ENCODE peak calls at places on chromosomes 16 and 17, in ten cellular contexts. One of them, this sample, is unnamed.
A peak's percentile ranks its signal among the peaks of the same experiment; 100 is the strongest.

GRCh38 chr16:17836868-17837602 is 366.3 kb upstream of the XYLT1 start:
- DNase-seq in spleen: no peak
- DNase-seq in stomach: no peak
- DNase-seq in testis: no peak
- DNase-seq in suprapubic skin: no peak
- DNase-seq in A549: peak; percentile 58
- DNase-seq in K562: peak; percentile 14
- DNase-seq in Peyer's patch: no peak
- DNase-seq in transverse colon: no peak
- DNase-seq in IMR-90: peak; percentile 98
- DNase-seq in this sample: no peak

GRCh38 chr17:78611636-78612035 is 34.4 kb upstream of the DNAH17 start:
- DNase-seq in spleen: peak; percentile 1
- DNase-seq in stomach: no peak
- DNase-seq in testis: no peak
- DNase-seq in suprapubic skin: no peak
- DNase-seq in A549: no peak
- DNase-seq in K562: no peak
- DNase-seq in Peyer's patch: no peak
- DNase-seq in transverse colon: no peak
- DNase-seq in IMR-90: peak; percentile 59
- DNase-seq in this sample: no peak

GRCh38 chr16:68640972-68641371 is 4.1 kb upstream of the CDH3 start:
- DNase-seq in spleen: no peak
- DNase-seq in stomach: peak; percentile 29
- DNase-seq in testis: no peak
- DNase-seq in suprapubic skin: no peak
- DNase-seq in A549: peak; percentile 45
- DNase-seq in K562: no peak
- DNase-seq in Peyer's patch: no peak
- DNase-seq in transverse colon: no peak
- DNase-seq in IMR-90: no peak
- DNase-seq in this sample: no peak

GRCh38 chr17:29583324-29584248 is 5.9 kb downstream of the GIT1 start:
- DNase-seq in spleen: no peak
- DNase-seq in stomach: no peak
- DNase-seq in testis: no peak
- DNase-seq in suprapubic skin: no peak
- DNase-seq in A549: no peak
- DNase-seq in K562: no peak
- DNase-seq in Peyer's patch: no peak
- DNase-seq in transverse colon: no peak
- DNase-seq in IMR-90: no peak
- DNase-seq in this sample: no peak

GRCh38 chr17:29593546-29594440 is 861 bp downstream of the ANKRD13B start:
- DNase-seq in spleen: peak; percentile 86
- DNase-seq in stomach: no peak
- DNase-seq in testis: no peak
- DNase-seq in suprapubic skin: no peak
- DNase-seq in A549: peak; percentile 57
- DNase-seq in K562: peak; percentile 61
- DNase-seq in Peyer's patch: peak; percentile 42
- DNase-seq in transverse colon: peak; percentile 23
- DNase-seq in IMR-90: peak; percentile 24
- DNase-seq in this sample: peak; percentile 50

GRCh38 chr16:85064186-85064585 is 36.6 kb downstream of the KIAA0513 start:
- DNase-seq in spleen: no peak
- DNase-seq in stomach: no peak
- DNase-seq in testis: no peak
- DNase-seq in suprapubic skin: no peak
- DNase-seq in A549: no peak
- DNase-seq in K562: no peak
- DNase-seq in Peyer's patch: no peak
- DNase-seq in transverse colon: no peak
- DNase-seq in IMR-90: no peak
- DNase-seq in this sample: no peak

GRCh38 chr16:48323783-48324775 is 61.1 kb downstream of the SIAH1 start:
- DNase-seq in spleen: no peak
- DNase-seq in stomach: no peak
- DNase-seq in testis: no peak
- DNase-seq in suprapubic skin: no peak
- DNase-seq in A549: no peak
- DNase-seq in K562: no peak
- DNase-seq in Peyer's patch: no peak
- DNase-seq in transverse colon: no peak
- DNase-seq in IMR-90: peak; percentile 72
- DNase-seq in this sample: no peak

GRCh38 chr17:62627904-62628603 is 584 bp downstream of the MRC2 start:
- DNase-seq in spleen: no peak
- DNase-seq in stomach: no peak
- DNase-seq in testis: peak; percentile 55
- DNase-seq in suprapubic skin: no peak
- DNase-seq in A549: peak; percentile 66
- DNase-seq in K562: peak; percentile 40
- DNase-seq in Peyer's patch: no peak
- DNase-seq in transverse colon: peak; percentile 28
- DNase-seq in IMR-90: peak; percentile 74
- DNase-seq in this sample: no peak

GRCh38 chr16:2973605-2974318 is 4.6 kb downstream of the PAQR4 start:
- DNase-seq in spleen: no peak
- DNase-seq in stomach: no peak
- DNase-seq in testis: no peak
- DNase-seq in suprapubic skin: no peak
- DNase-seq in A549: no peak
- DNase-seq in K562: no peak
- DNase-seq in Peyer's patch: no peak
- DNase-seq in transverse colon: no peak
- DNase-seq in IMR-90: no peak
- DNase-seq in this sample: no peak

GRCh38 chr16:2970563-2970962 is 1.4 kb downstream of the PAQR4 start:
- DNase-seq in spleen: no peak
- DNase-seq in stomach: no peak
- DNase-seq in testis: no peak
- DNase-seq in suprapubic skin: no peak
- DNase-seq in A549: no peak
- DNase-seq in K562: peak; percentile 47
- DNase-seq in Peyer's patch: no peak
- DNase-seq in transverse colon: no peak
- DNase-seq in IMR-90: no peak
- DNase-seq in this sample: no peak

GRCh38 chr16:2973081-2973480 is 3.9 kb downstream of the PAQR4 start:
- DNase-seq in spleen: no peak
- DNase-seq in stomach: no peak
- DNase-seq in testis: no peak
- DNase-seq in suprapubic skin: no peak
- DNase-seq in A549: no peak
- DNase-seq in K562: no peak
- DNase-seq in Peyer's patch: no peak
- DNase-seq in transverse colon: no peak
- DNase-seq in IMR-90: no peak
- DNase-seq in this sample: no peak

GRCh38 chr16:2971134-2971984 is 2.2 kb downstream of the PAQR4 start:
- DNase-seq in spleen: no peak
- DNase-seq in stomach: no peak
- DNase-seq in testis: no peak
- DNase-seq in suprapubic skin: no peak
- DNase-seq in A549: no peak
- DNase-seq in K562: no peak
- DNase-seq in Peyer's patch: no peak
- DNase-seq in transverse colon: no peak
- DNase-seq in IMR-90: no peak
- DNase-seq in this sample: no peak

DNA sequence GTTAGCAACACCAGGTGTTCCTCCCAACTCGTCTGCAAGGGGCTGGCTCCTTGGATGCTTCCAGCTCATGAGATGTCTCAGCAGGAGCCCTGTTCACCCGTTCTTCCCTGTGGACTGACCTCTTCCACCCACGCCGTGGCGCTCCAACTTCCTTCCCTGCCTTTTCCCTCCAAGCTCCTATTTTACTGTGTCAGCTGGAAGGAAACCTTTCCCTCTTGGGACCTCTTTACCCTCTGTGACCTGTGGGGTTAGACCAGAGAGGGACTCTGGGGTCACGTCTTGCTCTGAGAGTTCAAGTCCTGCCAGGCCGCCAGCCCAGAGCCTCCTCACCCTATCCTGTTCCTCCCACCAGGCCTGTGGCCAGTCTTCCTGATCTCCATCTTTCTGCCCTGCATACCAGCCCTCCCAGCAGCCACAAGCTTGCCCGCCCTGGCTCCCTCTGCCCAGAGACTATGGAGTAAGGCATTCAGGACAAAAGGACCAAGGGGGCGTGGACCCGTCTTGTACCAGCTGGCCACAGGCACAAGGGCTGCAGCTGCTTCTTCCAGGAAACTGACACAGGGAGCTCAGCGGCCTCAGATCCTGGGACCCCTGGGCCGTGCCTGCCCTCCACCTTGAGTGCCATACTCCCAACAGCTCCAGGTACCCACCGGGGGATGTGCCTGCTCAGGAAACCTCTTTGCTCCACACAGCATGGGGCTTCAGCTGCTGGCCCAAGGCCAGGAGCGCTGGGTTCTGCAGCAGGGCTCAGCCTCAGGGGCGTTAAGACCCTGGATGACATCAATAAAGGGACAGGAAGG is 3.0 kb downstream of the PAQR4 start:
- DNase-seq in spleen: no peak
- DNase-seq in stomach: no peak
- DNase-seq in testis: no peak
- DNase-seq in suprapubic skin: no peak
- DNase-seq in A549: no peak
- DNase-seq in K562: peak; percentile 32
- DNase-seq in Peyer's patch: no peak
- DNase-seq in transverse colon: no peak
- DNase-seq in IMR-90: no peak
- DNase-seq in this sample: no peak
- TF ChIP-seq POLR2A in spleen: no peak
- TF ChIP-seq POLR2A in stomach: no peak
- TF ChIP-seq POLR2A in testis: no peak
- TF ChIP-seq POLR2A in suprapubic skin: no peak
- TF ChIP-seq POLR2A in A549: no peak
- TF ChIP-seq POLR2A in K562: peak; percentile 70
- TF ChIP-seq POLR2A in Peyer's patch: no peak
- TF ChIP-seq POLR2A in transverse colon: no peak
- TF ChIP-seq POLR2A in IMR-90: no peak
- TF ChIP-seq POLR2A in this sample: no peak

DNA sequence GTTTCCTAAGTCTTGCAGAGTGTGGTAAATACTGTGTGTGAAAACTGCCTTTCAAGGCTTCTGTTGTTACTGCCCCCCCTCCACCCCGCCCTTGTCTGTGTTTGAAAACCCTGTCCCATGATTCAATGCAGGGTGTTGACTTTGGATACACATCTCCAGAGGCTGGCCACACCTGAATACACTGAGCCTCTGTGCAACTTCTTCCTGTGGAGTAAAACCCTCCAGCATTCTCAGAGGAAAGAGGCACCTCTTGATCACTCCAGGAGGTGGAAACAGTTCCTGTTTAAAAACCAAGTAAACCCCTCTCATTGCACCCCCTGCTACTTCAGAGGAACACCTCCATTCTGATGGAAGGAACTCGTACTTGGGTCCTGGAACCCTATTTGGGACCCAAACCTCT is 123.0 kb upstream of the CACNG5 start:
- DNase-seq in spleen: no peak
- DNase-seq in stomach: peak; percentile 69
- DNase-seq in testis: no peak
- DNase-seq in suprapubic skin: no peak
- DNase-seq in A549: peak; percentile 82
- DNase-seq in K562: peak; percentile 23
- DNase-seq in Peyer's patch: peak; percentile 66
- DNase-seq in transverse colon: peak; percentile 84
- DNase-seq in IMR-90: no peak
- DNase-seq in this sample: no peak
- H3K27ac ChIP-seq in spleen: no peak overlapping the region
- H3K27ac ChIP-seq in stomach: peak overlapping the region; percentile 47
- H3K27ac ChIP-seq in testis: no peak overlapping the region
- H3K27ac ChIP-seq in suprapubic skin: peak overlapping the region; percentile 47
- H3K27ac ChIP-seq in A549: peak overlapping the region; percentile 61
- H3K27ac ChIP-seq in K562: no peak overlapping the region
- H3K27ac ChIP-seq in Peyer's patch: peak overlapping the region; percentile 62
- H3K27ac ChIP-seq in transverse colon: peak overlapping the region; percentile 84
- H3K27ac ChIP-seq in IMR-90: no peak overlapping the region
- H3K27ac ChIP-seq in this sample: no peak overlapping the region

DNA sequence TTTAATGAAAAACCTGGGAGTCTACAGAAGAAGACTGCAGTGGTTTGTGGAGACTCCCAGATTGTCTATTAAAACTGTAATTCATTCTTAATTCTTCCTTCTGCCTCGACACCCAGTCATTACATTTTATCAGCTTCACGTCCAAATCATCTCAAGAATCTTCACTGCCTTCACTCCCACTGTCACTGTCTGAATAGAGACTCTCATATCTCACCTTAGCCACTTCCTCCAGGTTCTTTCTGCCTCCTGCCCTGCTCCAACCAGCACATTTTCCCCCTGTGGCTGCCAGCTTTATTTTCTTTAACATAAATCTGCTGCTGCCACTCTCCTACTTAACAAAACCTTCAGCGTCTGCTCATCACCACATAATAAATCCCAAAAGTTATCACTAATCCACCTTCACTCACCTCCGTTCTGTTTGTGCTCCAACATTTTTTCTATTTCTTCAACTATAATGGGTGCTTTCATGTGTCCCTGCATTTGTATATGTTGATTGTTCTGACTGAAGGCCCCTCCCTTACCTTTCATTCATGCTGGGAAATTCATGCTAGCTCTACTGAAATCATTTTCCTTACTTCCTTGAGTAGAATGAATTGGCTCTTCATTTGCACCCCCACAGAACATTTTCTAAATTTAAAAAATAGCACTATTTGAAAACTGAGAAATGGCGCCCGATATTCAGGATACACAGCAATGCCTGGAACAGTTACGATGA is 38.9 kb downstream of the KCNJ2 start:
- DNase-seq in spleen: no peak
- DNase-seq in stomach: no peak
- DNase-seq in testis: no peak
- DNase-seq in suprapubic skin: no peak
- DNase-seq in A549: no peak
- DNase-seq in K562: no peak
- DNase-seq in Peyer's patch: no peak
- DNase-seq in transverse colon: no peak
- DNase-seq in IMR-90: no peak
- DNase-seq in this sample: no peak
- H3K9me3 ChIP-seq in spleen: no peaks in the 10 kb centered on the region
- H3K9me3 ChIP-seq in stomach: no peaks in the 10 kb centered on the region
- H3K9me3 ChIP-seq in testis: no peaks in the 10 kb centered on the region
- H3K9me3 ChIP-seq in suprapubic skin: no peaks in the 10 kb centered on the region
- H3K9me3 ChIP-seq in A549: no peaks in the 10 kb centered on the region
- H3K9me3 ChIP-seq in K562: no peaks in the 10 kb centered on the region
- H3K9me3 ChIP-seq in Peyer's patch: no peaks in the 10 kb centered on the region
- H3K9me3 ChIP-seq in transverse colon: no peaks in the 10 kb centered on the region
- H3K9me3 ChIP-seq in IMR-90: no peaks in the 10 kb centered on the region
- H3K9me3 ChIP-seq in this sample: no peaks in the 10 kb centered on the region

GRCh38 chr17:35146214-35146833 is 1.3 kb upstream of the UNC45B start:
- DNase-seq in spleen: no peak
- DNase-seq in stomach: no peak
- DNase-seq in testis: no peak
- DNase-seq in suprapubic skin: no peak
- DNase-seq in A549: no peak
- DNase-seq in K562: no peak
- DNase-seq in Peyer's patch: no peak
- DNase-seq in transverse colon: no peak
- DNase-seq in IMR-90: no peak
- DNase-seq in this sample: no peak

GRCh38 chr17:35144840-35145239 is 2.7 kb upstream of the NLE1 start:
- DNase-seq in spleen: no peak
- DNase-seq in stomach: no peak
- DNase-seq in testis: no peak
- DNase-seq in suprapubic skin: no peak
- DNase-seq in A549: no peak
- DNase-seq in K562: no peak
- DNase-seq in Peyer's patch: no peak
- DNase-seq in transverse colon: no peak
- DNase-seq in IMR-90: no peak
- DNase-seq in this sample: no peak

GRCh38 chr17:35149941-35150340 is 2.3 kb downstream of the UNC45B start:
- DNase-seq in spleen: peak; percentile 59
- DNase-seq in stomach: no peak
- DNase-seq in testis: no peak
- DNase-seq in suprapubic skin: no peak
- DNase-seq in A549: no peak
- DNase-seq in K562: no peak
- DNase-seq in Peyer's patch: no peak
- DNase-seq in transverse colon: no peak
- DNase-seq in IMR-90: no peak
- DNase-seq in this sample: peak; percentile 27

GRCh38 chr17:35148144-35148543 is 527 bp downstream of the UNC45B start:
- DNase-seq in spleen: peak; percentile 80
- DNase-seq in stomach: no peak
- DNase-seq in testis: no peak
- DNase-seq in suprapubic skin: no peak
- DNase-seq in A549: no peak
- DNase-seq in K562: no peak
- DNase-seq in Peyer's patch: no peak
- DNase-seq in transverse colon: no peak
- DNase-seq in IMR-90: no peak
- DNase-seq in this sample: peak; percentile 26

DNA sequence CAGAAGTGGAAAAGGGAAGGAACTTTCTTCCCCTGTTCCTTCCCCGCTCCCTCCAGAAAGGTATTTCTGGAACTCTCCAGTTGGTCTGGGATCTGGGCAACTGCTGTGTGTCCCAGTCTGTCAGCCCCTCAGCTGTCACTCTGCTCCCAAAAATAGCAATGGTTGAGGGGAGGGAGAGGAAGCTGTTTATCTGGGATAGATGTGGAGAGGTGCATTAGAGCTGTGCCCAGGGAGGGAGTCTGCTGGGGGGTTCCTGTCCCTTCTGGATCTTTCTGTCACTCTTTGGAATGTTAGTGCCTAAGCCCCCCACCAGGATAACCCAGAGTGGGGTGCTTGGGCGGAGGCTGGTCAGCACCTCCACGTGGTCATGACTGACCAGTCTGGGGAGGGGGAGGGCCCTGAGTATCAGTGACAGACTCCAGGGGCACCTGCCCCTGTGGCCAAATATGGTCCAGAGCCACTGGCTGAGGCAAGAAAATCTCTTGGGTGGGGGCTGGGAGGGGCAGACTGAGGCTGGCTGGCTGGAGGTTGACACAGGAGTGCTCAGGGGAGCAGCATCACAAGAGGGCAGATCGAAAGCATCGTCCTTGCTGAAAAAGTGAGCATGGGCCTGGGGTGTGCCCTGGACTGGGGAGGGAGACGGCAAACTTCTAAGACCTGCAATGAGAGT is at the start of gene UNC45B:
- DNase-seq in spleen: peak; percentile 68
- DNase-seq in stomach: no peak
- DNase-seq in testis: no peak
- DNase-seq in suprapubic skin: no peak
- DNase-seq in A549: no peak
- DNase-seq in K562: no peak
- DNase-seq in Peyer's patch: no peak
- DNase-seq in transverse colon: no peak
- DNase-seq in IMR-90: no peak
- DNase-seq in this sample: no peak
- TF ChIP-seq POLR2A in spleen: no peak
- TF ChIP-seq POLR2A in stomach: no peak
- TF ChIP-seq POLR2A in testis: no peak
- TF ChIP-seq POLR2A in suprapubic skin: no peak
- TF ChIP-seq POLR2A in A549: no peak
- TF ChIP-seq POLR2A in K562: no peak
- TF ChIP-seq POLR2A in Peyer's patch: no peak
- TF ChIP-seq POLR2A in transverse colon: no peak
- TF ChIP-seq POLR2A in IMR-90: no peak
- TF ChIP-seq POLR2A in this sample: no peak